ENCODE peak calls at places on chromosomes 13 and 19, in five cellular contexts. J is fibroblast of lung, B is IMR-90, D is mesenchymal stem cell, O is H9. K is an unnamed sample. For H3K27me3, the result is how much of the 10 kb centered on the place peaks cover.

GRCh38 chr13:36432106-36432544 is at the start of gene CCNA1:
- DNase-seq in O (peak), D (no peak), J (no peak), B (no peak), K (peak)

GRCh38 chr13:29140277-29140676 is 320.1 kb downstream of the MTUS2 start:
- DNase-seq in O (no peak), D (peak), B (no peak), J (peak), K (no peak)

GRCh38 chr13:103277099-103277498 is 210.9 kb upstream of the SLC10A2 start:
- DNase-seq in J (no peak), D (no peak), B (no peak), O (no peak), K (no peak)

GRCh38 chr19:13887529-13887928 is 10.6 kb downstream of the NANOS3 start:
- DNase-seq in D (peak), J (no peak), O (no peak), B (peak), K (no peak)

GRCh38 chr13:94993608-94994007 is 281.3 kb upstream of the SOX21 start:
- DNase-seq in J (no peak), O (no peak), B (no peak), D (no peak), K (peak)

GRCh38 chr13:45820106-45820838 is 31.3 kb downstream of the SIAH3 start:
- DNase-seq in J (no peak), D (no peak), O (no peak), B (no peak), K (no peak)

GRCh38 chr13:93118081-93118615 is 108.5 kb upstream of the GPC6 start:
- DNase-seq in J (no peak), O (no peak), D (no peak), B (no peak), K (no peak)

GRCh38 chr19:34461375-34462100 is 20.0 kb upstream of the WTIP start:
- DNase-seq in D (no peak), B (peak), J (peak), O (no peak), K (peak)

GRCh38 chr19:41988947-41989346 is 5.1 kb downstream of the ATP1A3 start:
- DNase-seq in B (no peak), D (no peak), J (no peak), O (no peak), K (no peak)

GRCh38 chr13:67827992-67828391 is 597.9 kb upstream of the PCDH9 start:
- DNase-seq in O (no peak), J (no peak), D (no peak), B (no peak), K (peak)

GRCh38 chr19:42081584-42082258 is 5.8 kb downstream of the ZNF574 start:
- DNase-seq in B (peak), O (no peak), D (peak), J (peak), K (peak)

GRCh38 chr19:18725755-18726416 is 42.4 kb downstream of the CRTC1 start:
- DNase-seq in O (peak), B (no peak), J (no peak), D (no peak), K (no peak)

GRCh38 chr13:30332516-30333165 is 25.3 kb upstream of the KATNAL1 start:
- DNase-seq in D (no peak), J (no peak), B (no peak), O (no peak), K (no peak)

GRCh38 chr13:59834801-59835200 is 328.9 kb downstream of the DIAPH3 start:
- DNase-seq in J (peak), D (peak), O (no peak), B (peak), K (no peak)

GRCh38 chr13:20401958-20402856 is 123.5 kb downstream of the CRYL1 start:
- DNase-seq in B (peak), J (peak), D (peak), O (no peak), K (no peak)

GRCh38 chr13:30359999-30360398 is 52.6 kb upstream of the KATNAL1 start:
- DNase-seq in B (no peak), J (no peak), O (no peak), D (no peak), K (no peak)

GRCh38 chr13:42593719-42594012 is 19.7 kb downstream of the TNFSF11 start:
- DNase-seq in B (no peak), J (no peak), D (no peak), O (no peak), K (no peak)

GRCh38 chr13:48175200-48175599 is 57.8 kb upstream of the ITM2B start:
- DNase-seq in J (no peak), D (no peak), O (no peak), B (no peak), K (no peak)

GRCh38 chr19:50669319-50670101 is 20.3 kb downstream of the C19orf81 start:
- DNase-seq in D (no peak), J (peak), B (peak), O (no peak), K (peak)

GRCh38 chr13:82717249-82717648 is 1165.0 kb downstream of the SLITRK1 start:
- DNase-seq in J (peak), O (no peak), B (peak), D (peak), K (peak)

GRCh38 chr13:73142091-73142490 is 83.3 kb downstream of the KLF5 start:
- DNase-seq in B (no peak), D (no peak), O (no peak), J (peak), K (peak)

GRCh38 chr19:17058236-17058635 is 17.0 kb downstream of the HAUS8 start:
- DNase-seq in O (no peak), J (peak), B (peak), D (peak), K (peak)

GRCh38 chr13:89784161-89784809 is 1563.2 kb upstream of the MIR17HG start:
- DNase-seq in B (no peak), O (no peak), J (no peak), D (no peak), K (no peak)

GRCh38 chr13:72121466-72121865 is 254.5 kb upstream of the DACH1 start:
- DNase-seq in O (no peak), B (no peak), D (no peak), J (no peak), K (no peak)

GRCh38 chr13:87810391-87810801 is 139.2 kb downstream of the SLITRK5 start:
- DNase-seq in J (no peak), O (peak), B (no peak), D (peak), K (no peak)

GRCh38 chr13:79886601-79887000 is 405.6 kb downstream of the NDFIP2 start:
- DNase-seq in D (no peak), B (no peak), O (no peak), J (no peak), K (no peak)

GRCh38 chr13:64206430-64207225 is 2791.0 kb upstream of the PCDH20 start:
- DNase-seq in J (no peak), O (peak), D (no peak), B (no peak), K (no peak)
- H3K27me3 ChIP-seq in J (under half), O (under half), D (under half), B (under half), K (under half)

DNA sequence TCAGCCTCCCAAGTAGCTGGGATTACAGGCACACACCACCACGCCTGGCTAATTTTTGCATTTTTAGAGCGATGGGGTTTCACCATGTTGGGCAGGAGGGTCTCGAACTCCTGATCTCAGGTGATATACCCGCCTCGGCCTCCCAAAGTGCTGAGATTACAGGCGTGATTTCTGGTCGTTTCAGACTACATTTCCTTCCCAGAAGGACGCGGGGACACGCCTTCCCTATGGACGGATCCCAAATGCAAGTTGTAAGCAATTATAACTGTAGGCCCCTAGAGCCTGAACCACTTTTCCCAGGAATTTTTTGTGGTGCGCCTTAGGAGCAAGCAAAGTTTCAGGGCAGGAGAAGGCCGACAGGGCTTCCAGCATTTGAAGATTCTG is 17.8 kb upstream of the ZNF331 start:
- DNase-seq in B (no peak), D (no peak), O (no peak), J (no peak), K (no peak)
- H3K9ac ChIP-seq in B (no peak), D (peak), O (no peak), J (no peak), K (peak)

GRCh38 chr19:33209844-33210230 is 15.7 kb downstream of the LRP3 start:
- DNase-seq in D (no peak), O (no peak), B (no peak), J (no peak), K (no peak)
- H3K27me3 ChIP-seq in D (under half), O (under half), B (under half), J (under half), K (under half)

DNA sequence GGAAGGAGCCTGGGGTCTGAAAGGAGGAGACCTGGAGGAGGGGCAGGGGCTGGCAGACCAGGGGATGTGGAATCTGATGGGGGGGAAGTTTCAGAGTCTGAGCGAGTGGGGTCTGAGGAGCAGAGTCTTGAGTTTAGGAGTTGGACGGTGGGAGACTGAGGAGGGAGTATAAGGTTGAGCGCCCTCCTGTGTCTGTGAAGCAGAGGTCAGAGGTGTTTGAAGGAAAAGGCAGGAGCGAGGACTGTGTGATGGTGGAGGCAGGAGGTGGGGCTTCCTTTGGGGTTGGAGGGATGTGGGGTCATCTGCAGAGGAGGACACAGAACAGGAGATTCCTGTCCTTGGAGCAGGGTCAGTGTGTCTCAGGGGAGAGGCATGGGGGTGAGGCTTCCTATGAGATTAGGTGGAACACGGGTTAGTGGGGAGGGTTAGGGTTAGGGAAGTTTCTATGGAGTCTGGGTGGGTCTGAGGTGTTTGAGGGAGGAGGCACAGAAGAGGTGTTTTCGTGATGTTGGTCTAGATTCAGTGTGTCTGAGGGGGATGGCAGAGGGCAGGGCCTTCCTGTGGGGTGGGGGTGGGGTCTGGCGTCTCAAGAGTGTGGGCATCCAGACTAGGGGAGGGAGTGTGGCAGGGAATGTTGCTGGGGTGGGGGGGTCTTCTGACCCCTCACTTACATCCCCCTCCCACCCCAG is 8.3 kb downstream of the RYR1 start:
- DNase-seq in B (no peak), D (no peak), J (no peak), O (peak), K (no peak)
- H3K9ac ChIP-seq in B (no peak), D (no peak), J (no peak), O (no peak), K (no peak)

GRCh38 chr13:37870895-37871550 is 1.5 kb upstream of the TRPC4 start:
- DNase-seq in D (peak), O (peak), J (peak), B (peak), K (peak)
- H3K27me3 ChIP-seq in D (under half), O (under half), J (under half), B (under half), K (under half)

GRCh38 chr19:49613374-49613773 is 22.4 kb downstream of the PRR12 start:
- DNase-seq in D (peak), J (peak), O (no peak), B (no peak), K (no peak)
- H3K9ac ChIP-seq in D (peak), J (no peak), O (no peak), B (no peak), K (peak)

GRCh38 chr13:27955192-27955591 is 13.9 kb downstream of the CDX2 start:
- DNase-seq in B (no peak), D (no peak), O (no peak), J (no peak), K (no peak)

GRCh38 chr13:27958928-27959539 is 10.1 kb downstream of the CDX2 start:
- DNase-seq in J (no peak), D (no peak), B (no peak), O (no peak), K (no peak)

GRCh38 chr13:27953671-27954405 is 15.3 kb downstream of the CDX2 start:
- DNase-seq in O (peak), D (peak), J (peak), B (peak), K (peak)

GRCh38 chr13:27954406-27954851 is 14.7 kb downstream of the CDX2 start:
- DNase-seq in B (no peak), D (peak), O (peak), J (no peak), K (peak)

GRCh38 chr13:27956576-27957300 is 12.4 kb downstream of the CDX2 start:
- DNase-seq in D (no peak), J (no peak), B (no peak), O (no peak), K (no peak)
- H3K27me3 ChIP-seq in D (half or more), J (under half), B (half or more), O (half or more), K (half or more)

DNA sequence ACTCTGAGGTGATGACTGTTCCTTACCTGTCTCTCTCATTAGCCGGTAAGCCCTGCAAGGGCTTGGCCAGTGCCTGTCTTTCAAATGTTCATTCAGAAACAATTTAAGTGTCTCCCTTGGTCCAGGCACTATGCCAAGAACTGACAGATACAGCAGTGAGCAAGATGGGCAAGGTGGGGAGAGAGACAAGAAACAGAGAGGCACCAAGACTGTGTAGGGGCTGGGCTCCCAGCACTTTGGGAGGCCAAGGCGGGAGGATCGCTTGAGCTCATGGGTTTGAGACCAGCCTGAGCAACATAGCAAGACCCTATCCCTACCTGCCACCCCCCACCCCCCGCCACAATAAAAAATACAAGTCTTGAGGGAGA is 1.3 kb upstream of the CCNE1 start:
- DNase-seq in O (no peak), B (peak), D (peak), J (peak), K (peak)
- H3K9ac ChIP-seq in O (no peak), B (no peak), D (no peak), J (no peak), K (no peak)

DNA sequence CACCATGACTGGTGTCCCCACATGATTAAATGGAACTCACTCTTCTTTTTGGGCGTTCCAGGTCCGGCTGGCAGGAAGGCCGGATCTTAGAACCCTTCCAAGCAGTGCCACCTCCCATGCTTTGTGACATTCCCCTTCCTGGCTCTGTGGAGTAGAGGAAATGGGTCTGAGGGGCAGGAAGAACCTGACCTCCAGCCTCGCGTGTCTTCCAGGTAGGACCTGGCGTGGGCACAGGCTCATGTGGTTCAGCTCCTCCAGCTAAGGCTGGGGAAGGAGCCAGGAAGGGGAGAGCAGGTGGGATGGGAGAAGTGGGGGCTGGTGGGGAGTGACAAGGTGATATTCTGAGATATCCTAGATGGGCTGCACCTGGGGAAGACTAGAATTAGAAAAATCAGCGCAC is 2.1 kb downstream of the TMEM255B start:
- DNase-seq in D (no peak), O (no peak), B (no peak), J (no peak), K (no peak)
- H3K27me3 ChIP-seq in D (under half), O (under half), B (under half), J (under half), K (under half)

GRCh38 chr19:1410136-1410786 is 2.9 kb downstream of the DAZAP1 start:
- DNase-seq in J (peak), O (no peak), B (peak), D (peak), K (no peak)
- H3K9ac ChIP-seq in J (peak), O (no peak), B (peak), D (peak), K (peak)